ENCODE peak calls at places on chromosomes 12 and 14, in four cellular contexts. G, E, N and A are unnamed samples.

GRCh38 chr14:106551265-106551664 is 1024.9 kb downstream of the TMEM121 start:
- DNase-seq in G (peak; percentile 32), E (no peak), N (no peak), A (no peak)

GRCh38 chr12:12796928-12797788 is 11.7 kb downstream of the APOLD1 start:
- DNase-seq in N (no peak), E (no peak), G (no peak), A (no peak)

GRCh38 chr12:67018105-67018504 is 251.1 kb upstream of the CAND1 start:
- DNase-seq in E (no peak), G (no peak), N (no peak), A (no peak)

GRCh38 chr12:41361791-41362190 is 173.7 kb downstream of the PDZRN4 start:
- DNase-seq in N (no peak), E (no peak), G (no peak), A (no peak)

GRCh38 chr14:29444216-29444615 is 483.4 kb downstream of the PRKD1 start:
- DNase-seq in G (no peak), N (no peak), E (no peak), A (no peak)

GRCh38 chr12:52870361-52871290 is 21.8 kb upstream of the KRT78 start:
- DNase-seq in E (peak; percentile 52), N (peak; percentile 62), G (peak; percentile 65), A (peak; percentile 84)

GRCh38 chr12:96236221-96236822 is 42.1 kb downstream of the ELK3 start:
- DNase-seq in E (peak; percentile 68), N (peak; percentile 43), G (no peak), A (no peak)

GRCh38 chr12:65720739-65721138 is 103.5 kb upstream of the HMGA2 start:
- DNase-seq in G (no peak), N (no peak), E (no peak), A (no peak)

GRCh38 chr12:128583453-128583852 is 240.3 kb downstream of the SLC15A4 start:
- DNase-seq in N (no peak), E (no peak), G (no peak), A (no peak)

GRCh38 chr12:16618256-16618655 is 12.3 kb upstream of the LMO3 start:
- DNase-seq in E (peak; percentile 8), N (no peak), G (no peak), A (no peak)

GRCh38 chr14:105145381-105146180 is 23.0 kb downstream of the JAG2 start:
- DNase-seq in G (no peak), E (no peak), N (peak; percentile 25), A (no peak)

GRCh38 chr14:69543341-69544249 is 31.1 kb downstream of the CCDC177 start:
- DNase-seq in N (peak; percentile 83), G (peak; percentile 8), E (peak; percentile 97), A (no peak)

GRCh38 chr12:91172051-91172450 is 10.6 kb downstream of the DCN start:
- DNase-seq in G (no peak), E (no peak), N (no peak), A (no peak)

GRCh38 chr14:78790262-78790661 is 620.1 kb downstream of the NRXN3 start:
- DNase-seq in G (no peak), E (no peak), N (no peak), A (no peak)

GRCh38 chr14:31410048-31410654 is 10.2 kb downstream of the HEATR5A start:
- DNase-seq in E (no peak), G (peak; percentile 40), N (no peak), A (no peak)

GRCh38 chr12:65364021-65364420 is 85.5 kb downstream of the MSRB3 start:
- DNase-seq in N (no peak), E (peak; percentile 3), G (no peak), A (no peak)

GRCh38 chr14:99604766-99605298 is 825 bp upstream of the CCDC85C start:
- DNase-seq in G (peak; percentile 66), E (peak; percentile 40), N (no peak), A (peak; percentile 58)

GRCh38 chr12:24425601-24425970 is 476.1 kb upstream of the SOX5 start:
- DNase-seq in E (no peak), G (no peak), N (no peak), A (no peak)

GRCh38 chr12:40017488-40017887 is 88.4 kb downstream of the SLC2A13 start:
- DNase-seq in G (no peak), E (no peak), N (no peak), A (no peak)

GRCh38 chr14:83047436-83047835 is 1513.8 kb upstream of the SEL1L start:
- DNase-seq in G (no peak), N (no peak), E (no peak), A (no peak)

GRCh38 chr12:106985479-106985878 is 1.5 kb downstream of the MTERF2 start:
- DNase-seq in E (no peak), G (no peak), N (no peak), A (no peak)

GRCh38 chr14:63276016-63276415 is 42.7 kb downstream of the GPHB5 start:
- DNase-seq in N (no peak), G (no peak), E (no peak), A (no peak)

GRCh38 chr12:111588010-111588409 is 11.1 kb downstream of the ATXN2 start:
- DNase-seq in G (no peak), N (no peak), E (no peak), A (no peak)

GRCh38 chr14:98370352-98370751 is 901.6 kb downstream of the BCL11B start:
- DNase-seq in E (peak; percentile 16), G (no peak), N (no peak), A (no peak)

GRCh38 chr12:12890492-12890814 is 909 bp upstream of the GPRC5A start:
- DNase-seq in N (peak; percentile 56), E (no peak), G (no peak), A (no peak)

GRCh38 chr12:123905319-123905925 is 67.2 kb downstream of the CCDC92 start:
- DNase-seq in E (peak; percentile 74), N (peak; percentile 54), G (peak; percentile 56), A (peak; percentile 77)

GRCh38 chr12:49288922-49289555 is 5.9 kb upstream of the PRPH start:
- DNase-seq in E (peak; percentile 83), G (no peak), N (no peak), A (peak; percentile 21)

GRCh38 chr14:104797112-104798044 is 1.8 kb upstream of the AKT1 start:
- DNase-seq in G (no peak), N (no peak), E (no peak), A (no peak)

GRCh38 chr12:53623986-53624385 is 2.2 kb downstream of the ATF7 start:
- DNase-seq in G (no peak), E (no peak), N (no peak), A (no peak)

GRCh38 chr12:74415633-74416032 is 122.0 kb upstream of the ATXN7L3B start:
- DNase-seq in G (peak; percentile 41), E (peak; percentile 15), N (no peak), A (no peak)

GRCh38 chr12:7369274-7369729 is 65.4 kb downstream of the ACSM4 start:
- DNase-seq in G (no peak), N (no peak), E (peak; percentile 40), A (no peak)

GRCh38 chr14:72514660-72515025 is 379.3 kb downstream of the DPF3 start:
- DNase-seq in N (no peak), E (no peak), G (no peak), A (no peak)

GRCh38 chr14:72516936-72517408 is 376.9 kb downstream of the DPF3 start:
- DNase-seq in E (peak; percentile 64), N (peak; percentile 62), G (peak; percentile 71), A (no peak)

GRCh38 chr14:72517736-72518135 is 376.2 kb downstream of the DPF3 start:
- DNase-seq in G (no peak), N (no peak), E (no peak), A (no peak)

GRCh38 chr14:72513994-72514659 is 379.8 kb downstream of the DPF3 start:
- DNase-seq in G (peak; percentile 47), E (peak; percentile 29), N (no peak), A (no peak)

DNA sequence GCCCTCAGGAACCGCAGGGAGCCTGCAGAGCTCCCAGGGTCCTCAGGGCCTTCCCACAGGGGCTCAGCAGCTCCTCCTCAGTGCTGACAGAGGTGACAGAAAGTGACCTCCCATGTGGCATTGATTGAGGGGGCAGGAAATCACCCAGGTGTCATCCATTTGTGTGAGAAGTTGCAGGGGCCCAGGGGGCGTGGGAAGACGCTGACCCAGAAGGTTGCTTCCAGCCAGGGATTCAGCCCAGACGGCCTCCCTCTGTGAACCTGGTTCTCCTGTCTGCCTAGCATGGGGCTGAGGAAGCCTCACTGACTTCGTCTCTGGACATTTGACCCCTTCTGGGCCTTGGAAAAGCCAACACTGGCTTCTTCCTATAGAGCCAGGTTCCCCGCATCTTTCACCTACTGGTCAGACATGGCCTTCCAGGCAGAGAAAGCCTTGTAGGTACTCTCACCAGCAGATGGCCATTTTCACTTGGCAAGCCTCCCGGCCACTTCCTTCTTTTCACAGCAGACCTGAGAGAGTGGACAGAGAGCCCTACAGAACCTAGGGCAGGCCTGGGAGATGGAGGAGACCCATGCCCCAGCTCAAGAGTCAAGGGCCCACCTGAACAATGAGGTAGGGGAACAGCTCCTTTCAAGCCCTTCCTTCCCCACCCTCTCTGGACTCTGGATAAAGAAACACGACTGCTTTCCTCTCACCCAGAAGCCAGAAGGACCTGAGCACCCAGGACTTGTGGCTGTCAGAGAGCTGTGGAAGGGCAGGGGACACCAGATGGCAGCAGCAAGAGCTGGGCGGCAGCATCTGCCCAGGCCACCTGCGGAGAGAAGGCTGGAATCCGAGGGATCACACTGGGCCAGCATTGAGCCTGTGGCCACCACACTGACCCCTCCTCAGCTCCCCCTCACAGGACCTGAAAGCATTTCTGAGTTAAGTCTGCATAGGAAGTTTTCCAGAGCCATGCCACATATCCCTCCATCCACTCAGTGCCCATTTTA is 377.8 kb downstream of the DPF3 start:
- DNase-seq in N (no peak), G (no peak), E (no peak), A (no peak)
- TF ChIP-seq CTCF in N (no peak), G (no peak), E (peak; percentile 12), A (no peak)

GRCh38 chr12:400828-401227 is 616 bp upstream of the CCDC77 start:
- DNase-seq in E (no peak), N (no peak), G (no peak), A (no peak)

GRCh38 chr12:401235-402126 is at the start of gene CCDC77:
- DNase-seq in E (peak; percentile 90), G (peak; percentile 96), N (peak; percentile 91), A (peak; percentile 92)

GRCh38 chr12:402127-402456 is 648 bp downstream of the CCDC77 start:
- DNase-seq in N (no peak), G (peak; percentile 57), E (peak; percentile 35), A (no peak)
- TF ChIP-seq CTCF in N (no peak), G (peak; percentile 73), E (peak; percentile 43), A (no peak)

DNA sequence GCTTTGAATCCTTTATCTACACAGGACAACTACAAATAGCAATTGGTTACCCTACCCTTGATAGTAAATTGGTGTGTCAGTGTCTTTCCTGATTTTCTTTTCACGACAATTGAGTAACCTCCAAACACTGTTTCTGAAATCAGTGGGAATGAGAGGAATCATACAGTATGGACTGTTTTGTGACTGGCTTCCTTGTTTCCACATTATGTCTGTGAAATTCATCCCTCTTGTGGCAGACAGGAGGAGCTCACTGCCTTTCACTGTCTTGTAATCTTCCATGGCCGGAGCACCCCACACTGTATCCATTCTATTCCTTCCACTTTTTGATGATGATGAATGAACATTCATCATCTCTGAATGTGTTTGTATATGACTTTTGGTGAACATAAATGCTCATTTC is 164.0 kb upstream of the PZP start:
- DNase-seq in N (no peak), G (peak; percentile 11), E (peak; percentile 34), A (no peak)
- TF ChIP-seq CTCF in N (no peak), G (peak; percentile 33), E (peak; percentile 56), A (no peak)

DNA sequence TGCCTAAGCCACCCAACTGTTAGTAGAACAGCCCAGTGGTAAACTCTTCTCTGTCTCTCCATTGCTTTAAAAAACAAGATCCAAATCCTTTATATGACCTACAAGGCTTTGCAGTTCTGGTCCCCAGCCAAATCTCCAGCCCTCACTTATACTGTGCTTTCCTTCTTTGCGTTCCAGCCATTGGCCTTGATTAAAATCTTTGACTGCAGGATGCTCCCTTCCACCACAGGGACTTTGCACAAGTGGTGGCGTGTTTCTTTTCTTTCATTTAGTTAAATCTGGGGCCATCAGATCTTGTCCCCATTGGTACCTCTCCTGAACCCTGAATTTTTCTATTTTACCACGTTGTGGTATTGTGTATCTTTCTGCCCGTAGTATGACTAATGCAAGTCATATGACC is 183.7 kb downstream of the VRK1 start:
- DNase-seq in G (no peak), N (no peak), E (no peak), A (no peak)
- TF ChIP-seq CTCF in G (no peak), N (no peak), E (no peak), A (no peak)